ENCODE peak calls at places on chromosomes 13 and 19, in four cellular contexts. U is colonic mucosa; L is CD4-positive, alpha-beta T cell; T is hypothalamus. B is an unnamed sample.

GRCh38 chr19:16381756-16382401 is 57.3 kb downstream of the KLF2 start:
- DNase-seq in U (no peak), L (no peak), T (peak), B (no peak)

GRCh38 chr13:77740931-77741586 is 43.6 kb downstream of the SLAIN1 start:
- DNase-seq in U (no peak), L (no peak), T (peak), B (no peak)

GRCh38 chr13:101150998-101151397 is 265.3 kb downstream of the NALCN start:
- DNase-seq in U (no peak), L (no peak), T (no peak), B (no peak)

GRCh38 chr19:3125900-3126524 is 9.8 kb upstream of the GNA15 start:
- DNase-seq in U (peak), L (peak), T (no peak), B (peak)

GRCh38 chr13:32150794-32151193 is 119.2 kb downstream of the FRY start:
- DNase-seq in U (peak), L (no peak), T (peak), B (no peak)

GRCh38 chr13:27388236-27388635 is 36.2 kb upstream of the GTF3A start:
- DNase-seq in U (no peak), L (no peak), T (no peak), B (no peak)

GRCh38 chr13:87671824-87672603 is 843 bp downstream of the SLITRK5 start:
- DNase-seq in U (no peak), L (no peak), T (peak), B (no peak)

GRCh38 chr19:50325310-50326100 is 3.7 kb downstream of the KCNC3 start:
- DNase-seq in U (peak), L (peak), T (peak), B (peak)

GRCh38 chr19:17358395-17358794 is 18.7 kb downstream of the PLVAP start:
- DNase-seq in U (no peak), L (no peak), T (no peak), B (no peak)

GRCh38 chr19:8988204-8988603 is 22.0 kb downstream of the MUC16 start:
- DNase-seq in U (no peak), L (peak), T (no peak), B (no peak)

GRCh38 chr13:83386609-83387008 is 495.7 kb downstream of the SLITRK1 start:
- DNase-seq in U (no peak), L (no peak), T (no peak), B (no peak)

GRCh38 chr13:95643471-95643813 is 1.1 kb downstream of the DZIP1 start:
- DNase-seq in U (no peak), L (no peak), T (no peak), B (no peak)

GRCh38 chr13:91298060-91298459 is 49.4 kb upstream of the MIR17HG start:
- DNase-seq in U (no peak), L (no peak), T (no peak), B (no peak)

GRCh38 chr13:37143901-37144300 is 38.4 kb upstream of the CSNK1A1L start:
- DNase-seq in U (no peak), L (no peak), T (no peak), B (no peak)

GRCh38 chr13:51396352-51396751 is 56.5 kb downstream of the INTS6 start:
- DNase-seq in U (no peak), L (no peak), T (no peak), B (no peak)

GRCh38 chr13:113581871-113582270 is 2.7 kb upstream of the TFDP1 start:
- DNase-seq in U (peak), L (no peak), T (no peak), B (no peak)

GRCh38 chr13:67094078-67094477 is 136.1 kb downstream of the PCDH9 start:
- DNase-seq in U (no peak), L (no peak), T (no peak), B (no peak)

GRCh38 chr19:45069056-45069455 is 7.2 kb downstream of the ZNF296 start:
- DNase-seq in U (peak), L (no peak), T (no peak), B (no peak)

GRCh38 chr19:7925171-7925837 is 631 bp downstream of the CTXN1 start:
- DNase-seq in U (peak), L (peak), T (peak), B (peak)

GRCh38 chr13:24133396-24133795 is 27.1 kb upstream of the SPATA13 start:
- DNase-seq in U (no peak), L (no peak), T (no peak), B (no peak)

GRCh38 chr19:29188704-29189375 is 24.1 kb downstream of the UQCRFS1 start:
- DNase-seq in U (no peak), L (no peak), T (no peak), B (no peak)

GRCh38 chr19:32828139-32828538 is 41.4 kb downstream of the SLC7A9 start:
- DNase-seq in U (no peak), L (no peak), T (no peak), B (no peak)

GRCh38 chr19:10184636-10185035 is 10.1 kb downstream of the DNMT1 start:
- DNase-seq in U (no peak), L (no peak), T (no peak), B (no peak)

GRCh38 chr13:111912991-111913781 is 153.8 kb upstream of the SOX1 start:
- DNase-seq in U (peak), L (no peak), T (no peak), B (no peak)

GRCh38 chr19:41746593-41747227 is 8.6 kb upstream of the CEACAM6 start:
- DNase-seq in U (peak), L (peak), T (no peak), B (no peak)

GRCh38 chr19:51324082-51324481 is 12.6 kb downstream of the IGLON5 start:
- DNase-seq in U (no peak), L (no peak), T (no peak), B (no peak)

GRCh38 chr19:47270408-47270807 is 4.3 kb upstream of the INAFM1 start:
- DNase-seq in U (no peak), L (no peak), T (no peak), B (no peak)

GRCh38 chr13:114115191-114115671 is 17.2 kb downstream of the RASA3 start:
- DNase-seq in U (peak), L (no peak), T (no peak), B (no peak)

GRCh38 chr19:34364830-34365462 is at the start of gene GPI:
- DNase-seq in U (peak), L (peak), T (peak), B (peak)

GRCh38 chr13:86185636-86186035 is 386.4 kb upstream of the SLITRK6 start:
- DNase-seq in U (no peak), L (no peak), T (no peak), B (no peak)

GRCh38 chr13:72435251-72435650 is 292.2 kb downstream of the MZT1 start:
- DNase-seq in U (no peak), L (no peak), T (no peak), B (no peak)

GRCh38 chr19:36686365-36687213 is 823 bp upstream of the ZNF567 start:
- DNase-seq in U (no peak), L (no peak), T (peak), B (no peak)

GRCh38 chr13:43977911-43978310 is 98.2 kb downstream of the LACC1 start:
- DNase-seq in U (no peak), L (no peak), T (no peak), B (no peak)

GRCh38 chr19:55419624-55420236 is 12.1 kb upstream of the UBE2S start:
- DNase-seq in U (no peak), L (no peak), T (no peak), B (no peak)

GRCh38 chr19:46225558-46226004 is 4.0 kb upstream of the IGFL1 start:
- DNase-seq in U (no peak), L (no peak), T (no peak), B (no peak)

GRCh38 chr19:18496167-18496979 is 25.5 kb downstream of the ELL start:
- DNase-seq in U (peak), L (peak), T (no peak), B (no peak)

GRCh38 chr13:20303636-20304035 is 71.5 kb upstream of the GJB6 start:
- DNase-seq in U (no peak), L (no peak), T (no peak), B (no peak)

B was measured in memory B cell.